ENCODE peak calls at places on chromosomes 2 and 18, in four cellular contexts. H is esophagus muscularis mucosa, F is SJSA1, N is adipocyte. K is an unnamed sample.

GRCh38 chr18:37741012-37741586 is 175.5 kb upstream of the CELF4 start:
- DNase-seq in N (no peak), F (no peak), H (peak; percentile 47), K (no peak)

GRCh38 chr18:22556271-22556990 is 138.7 kb upstream of the CTAGE1 start:
- DNase-seq in N (no peak), F (peak; percentile 52), H (no peak), K (no peak)

GRCh38 chr18:80006726-80007125 is 18.4 kb upstream of the TXNL4A start:
- DNase-seq in N (no peak), H (no peak), F (no peak), K (no peak)

GRCh38 chr2:23379220-23379695 is 5.7 kb upstream of the KLHL29 start:
- DNase-seq in F (no peak), H (no peak), N (no peak), K (no peak)

GRCh38 chr2:6866239-6866745 is 585 bp upstream of the CMPK2 start:
- DNase-seq in H (no peak), N (peak; percentile 34), F (no peak), K (peak; percentile 48)

GRCh38 chr2:69639246-69639645 is 4.3 kb downstream of the AAK1 start:
- DNase-seq in F (no peak), N (peak; percentile 48), H (no peak), K (no peak)

GRCh38 chr2:180520206-180520605 is 460.2 kb upstream of the UBE2E3 start:
- DNase-seq in F (no peak), N (no peak), H (no peak), K (no peak)

GRCh38 chr2:70686577-70687460 is 81.2 kb downstream of the ADD2 start:
- DNase-seq in H (no peak), F (peak; percentile 73), N (peak; percentile 27), K (no peak)

GRCh38 chr2:29878898-29879297 is 42.5 kb downstream of the ALK start:
- DNase-seq in F (no peak), N (no peak), H (peak; percentile 72), K (no peak)

GRCh38 chr2:23926289-23926749 is 604 bp downstream of the ATAD2B start:
- DNase-seq in H (no peak), N (peak; percentile 69), F (peak; percentile 49), K (no peak)

GRCh38 chr2:188983427-188984101 is 9.4 kb downstream of the COL3A1 start:
- DNase-seq in N (peak; percentile 74), F (no peak), H (no peak), K (no peak)

GRCh38 chr2:120362926-120363325 is 17.0 kb downstream of the INHBB start:
- DNase-seq in F (no peak), N (no peak), H (no peak), K (no peak)

GRCh38 chr2:176997074-176997791 is 215.4 kb upstream of the HNRNPA3 start:
- DNase-seq in F (no peak), H (no peak), N (peak; percentile 20), K (peak; percentile 11)

GRCh38 chr18:1708006-1708405 is 803.3 kb downstream of the ADCYAP1 start:
- DNase-seq in F (no peak), N (no peak), H (no peak), K (no peak)

GRCh38 chr2:71531522-71532047 is 78.2 kb downstream of the DYSF start:
- DNase-seq in F (no peak), N (peak; percentile 9), H (no peak), K (no peak)

GRCh38 chr2:191862371-191862770 is 15.5 kb upstream of the CAVIN2 start:
- DNase-seq in F (no peak), N (no peak), H (no peak), K (no peak)

GRCh38 chr2:15047184-15047583 is 414.7 kb downstream of the LRATD1 start:
- DNase-seq in N (no peak), F (no peak), H (no peak), K (no peak)

GRCh38 chr2:186159101-186159500 is 327.0 kb upstream of the ZC3H15 start:
- DNase-seq in N (peak; percentile 31), F (no peak), H (no peak), K (no peak)

GRCh38 chr2:237998530-237998929 is 31.7 kb downstream of the UBE2F start:
- DNase-seq in N (peak; percentile 33), H (no peak), F (no peak), K (peak; percentile 28)

GRCh38 chr2:11855120-11855760 is 108.8 kb downstream of the LPIN1 start:
- DNase-seq in F (no peak), H (no peak), N (no peak), K (no peak)

GRCh38 chr18:42306208-42306980 is 351.4 kb downstream of the PIK3C3 start:
- DNase-seq in F (no peak), H (no peak), N (no peak), K (no peak)

GRCh38 chr2:10052216-10052615 is 8.9 kb downstream of the KLF11 start:
- DNase-seq in H (no peak), N (no peak), F (no peak), K (no peak)

GRCh38 chr2:201440182-201440581 is 11.1 kb downstream of the TRAK2 start:
- DNase-seq in H (no peak), F (no peak), N (no peak), K (no peak)

GRCh38 chr2:147469471-147469870 is 375.4 kb upstream of the ACVR2A start:
- DNase-seq in H (no peak), N (no peak), F (no peak), K (no peak)

GRCh38 chr2:128808462-128809255 is 490.0 kb upstream of the HS6ST1 start:
- DNase-seq in N (peak; percentile 27), F (no peak), H (peak; percentile 64), K (no peak)

GRCh38 chr2:40831313-40831873 is 379.5 kb upstream of the SLC8A1 start:
- DNase-seq in N (no peak), H (no peak), F (no peak), K (no peak)

GRCh38 chr2:74238879-74239278 is 40.5 kb downstream of the MTHFD2 start:
- DNase-seq in H (no peak), F (no peak), N (peak; percentile 29), K (no peak)

GRCh38 chr2:229714080-229714735 is at the start of gene DNER:
- DNase-seq in H (no peak), N (peak; percentile 31), F (no peak), K (peak; percentile 43)

GRCh38 chr2:240998706-240999000 is 235 bp downstream of the SNED1 start:
- DNase-seq in N (no peak), H (no peak), F (no peak), K (no peak)

GRCh38 chr2:51065276-51065675 is 33.3 kb upstream of the NRXN1 start:
- DNase-seq in N (peak; percentile 27), F (no peak), H (no peak), K (no peak)

GRCh38 chr2:168780671-168781071 is 21.8 kb upstream of the NOSTRIN start:
- DNase-seq in H (no peak), N (no peak), F (no peak), K (no peak)

GRCh38 chr18:29078272-29078671 is 901.3 kb upstream of the CDH2 start:
- DNase-seq in N (no peak), H (no peak), F (no peak), K (no peak)

GRCh38 chr2:141490886-141491285 is 639.9 kb downstream of the LRP1B start:
- DNase-seq in F (no peak), H (no peak), N (no peak), K (no peak)

GRCh38 chr2:216792222-216793001 is 67.5 kb downstream of the TNP1 start:
- DNase-seq in H (no peak), N (peak; percentile 63), F (no peak), K (no peak)

GRCh38 chr2:692767-693166 is 15.6 kb upstream of the TMEM18 start:
- DNase-seq in F (no peak), N (no peak), H (peak; percentile 83), K (no peak)

DNA sequence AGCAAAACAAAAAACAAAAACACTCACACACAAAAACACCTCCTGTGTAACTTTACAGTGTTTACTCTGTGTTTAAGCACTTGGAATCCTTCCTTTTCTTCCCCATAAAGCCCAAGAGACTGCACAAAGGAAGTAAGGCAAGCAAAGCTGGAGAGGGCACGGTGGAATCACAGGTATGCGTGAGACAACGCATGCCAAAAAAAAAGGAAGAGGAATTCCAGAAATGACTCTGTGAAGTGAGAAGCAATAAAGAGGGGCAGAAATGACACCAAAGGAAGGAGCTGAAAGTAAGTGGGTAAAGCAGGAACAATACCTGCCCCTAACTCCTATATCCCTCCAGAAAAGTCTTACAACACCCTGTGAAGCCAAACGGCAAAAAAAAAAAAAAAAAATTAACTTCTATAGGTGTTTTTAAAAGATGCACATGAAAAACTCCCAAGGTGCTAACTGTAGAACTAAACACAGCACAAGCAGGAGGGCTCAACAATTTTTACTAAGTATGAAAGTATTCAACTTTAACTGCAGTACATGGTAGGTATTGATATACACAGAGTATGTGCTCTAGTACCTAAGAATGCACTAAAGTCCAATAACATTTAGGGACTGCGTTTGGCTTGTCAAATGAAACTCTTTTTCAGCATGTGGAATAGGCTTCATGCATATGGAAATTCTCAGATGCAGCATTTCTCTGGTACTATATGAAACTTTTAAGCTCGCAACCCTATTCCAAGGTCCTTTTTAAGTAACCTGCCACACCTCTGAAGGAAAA is 9.1 kb downstream of the RND3 start:
- DNase-seq in N (peak; percentile 54), H (no peak), F (no peak), K (no peak)
- H3K4me1 ChIP-seq in N (peaks cover 99% of the 10 kb centered on the region), H (peaks cover 99% of the 10 kb centered on the region), F (peaks cover 98% of the 10 kb centered on the region), K (no peaks in the 10 kb centered on the region)

DNA sequence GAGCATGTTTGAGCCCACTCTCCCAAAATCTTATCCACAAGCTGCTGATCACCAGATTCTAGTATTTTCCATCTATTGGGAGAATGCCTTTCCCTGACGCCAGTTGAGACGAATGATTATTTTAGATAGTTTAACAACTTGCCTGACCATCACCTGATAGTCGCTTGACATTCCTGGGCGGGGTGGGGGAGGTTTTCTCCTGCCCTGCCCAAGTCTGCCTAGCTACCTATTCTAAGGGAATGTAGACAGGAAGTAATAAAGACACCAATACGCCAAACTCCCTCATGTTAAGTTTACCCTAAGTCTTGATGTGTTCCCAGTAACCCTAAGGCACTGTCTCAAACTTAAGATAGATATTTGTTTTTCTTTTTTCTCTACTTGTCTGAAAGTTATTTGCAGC is 4.6 kb upstream of the ACAA2 start:
- DNase-seq in F (no peak), H (no peak), N (no peak), K (no peak)
- H3K4me1 ChIP-seq in F (peaks cover 4% of the 10 kb centered on the region), H (peaks cover 2% of the 10 kb centered on the region), N (peaks cover 4% of the 10 kb centered on the region), K (peaks cover 60% of the 10 kb centered on the region)

GRCh38 chr2:80293026-80293425 is 11.5 kb downstream of the LRRTM1 start:
- DNase-seq in H (no peak), F (no peak), N (no peak), K (no peak)
- H3K4me1 ChIP-seq in H (peaks cover 23% of the 10 kb centered on the region), F (no peaks in the 10 kb centered on the region), N (no peaks in the 10 kb centered on the region), K (no peaks in the 10 kb centered on the region)

GRCh38 chr2:127095367-127095641 is 11.7 kb downstream of the BIN1 start:
- DNase-seq in N (no peak), H (no peak), F (no peak), K (no peak)

GRCh38 chr2:127095784-127096183 is 11.2 kb downstream of the BIN1 start:
- DNase-seq in H (no peak), N (no peak), F (no peak), K (no peak)

GRCh38 chr2:127096718-127097470 is 10.1 kb downstream of the BIN1 start:
- DNase-seq in N (no peak), F (no peak), H (no peak), K (no peak)

GRCh38 chr2:127097471-127097765 is 9.5 kb downstream of the BIN1 start:
- DNase-seq in N (no peak), F (no peak), H (no peak), K (no peak)

GRCh38 chr2:127096280-127096679 is 10.7 kb downstream of the BIN1 start:
- DNase-seq in N (no peak), F (no peak), H (no peak), K (no peak)
- H3K4me1 ChIP-seq in N (peaks cover 46% of the 10 kb centered on the region), F (peaks cover 34% of the 10 kb centered on the region), H (peaks cover 84% of the 10 kb centered on the region), K (no peaks in the 10 kb centered on the region)